ENCODE peak calls at places on chromosomes 2 and 18, in nine cellular contexts. One of them, this sample, is unnamed.
A peak's percentile ranks its signal among the peaks of the same experiment; 100 is the strongest.

GRCh38 chr2:149561309-149561926 is 26.2 kb downstream of the MMADHC start:
- DNase-seq in esophagus muscularis mucosa: no peak
- DNase-seq in AG04449: no peak
- DNase-seq in mucosa of descending colon: peak; percentile 80
- DNase-seq in Karpas-422: peak; percentile 77
- DNase-seq in CD8-positive, alpha-beta memory T cell: peak; percentile 6
- DNase-seq in GM23248: peak; percentile 42
- DNase-seq in fibroblast of pulmonary artery: peak; percentile 47
- DNase-seq in upper lobe of left lung: no peak
- DNase-seq in this sample: no peak

GRCh38 chr2:133561045-133561852 is 7.0 kb downstream of the NCKAP5 start:
- DNase-seq in GM23248: peak; percentile 87
- DNase-seq in upper lobe of left lung: no peak
- DNase-seq in CD8-positive, alpha-beta memory T cell: no peak
- DNase-seq in mucosa of descending colon: peak; percentile 57
- DNase-seq in fibroblast of pulmonary artery: peak; percentile 83
- DNase-seq in Karpas-422: peak; percentile 74
- DNase-seq in esophagus muscularis mucosa: no peak
- DNase-seq in AG04449: peak; percentile 57
- DNase-seq in this sample: no peak

GRCh38 chr2:63980794-63981193 is 38.4 kb downstream of the VPS54 start:
- DNase-seq in fibroblast of pulmonary artery: no peak
- DNase-seq in AG04449: no peak
- DNase-seq in GM23248: no peak
- DNase-seq in upper lobe of left lung: no peak
- DNase-seq in Karpas-422: no peak
- DNase-seq in CD8-positive, alpha-beta memory T cell: no peak
- DNase-seq in esophagus muscularis mucosa: no peak
- DNase-seq in mucosa of descending colon: no peak
- DNase-seq in this sample: no peak

GRCh38 chr2:113700186-113700841 is 56.1 kb downstream of the SLC35F5 start:
- DNase-seq in mucosa of descending colon: peak; percentile 31
- DNase-seq in fibroblast of pulmonary artery: peak; percentile 12
- DNase-seq in upper lobe of left lung: peak; percentile 47
- DNase-seq in esophagus muscularis mucosa: no peak
- DNase-seq in Karpas-422: peak; percentile 94
- DNase-seq in AG04449: no peak
- DNase-seq in GM23248: peak; percentile 81
- DNase-seq in CD8-positive, alpha-beta memory T cell: peak; percentile 12
- DNase-seq in this sample: no peak

GRCh38 chr2:196336715-196337617 is 165.6 kb upstream of the STK17B start:
- DNase-seq in esophagus muscularis mucosa: peak; percentile 53
- DNase-seq in Karpas-422: peak; percentile 68
- DNase-seq in mucosa of descending colon: peak; percentile 41
- DNase-seq in fibroblast of pulmonary artery: peak; percentile 66
- DNase-seq in GM23248: peak; percentile 74
- DNase-seq in upper lobe of left lung: no peak
- DNase-seq in CD8-positive, alpha-beta memory T cell: no peak
- DNase-seq in AG04449: no peak
- DNase-seq in this sample: no peak

GRCh38 chr2:58939388-58939787 is 698.3 kb upstream of the FANCL start:
- DNase-seq in mucosa of descending colon: no peak
- DNase-seq in fibroblast of pulmonary artery: peak; percentile 11
- DNase-seq in Karpas-422: no peak
- DNase-seq in upper lobe of left lung: no peak
- DNase-seq in CD8-positive, alpha-beta memory T cell: no peak
- DNase-seq in AG04449: peak; percentile 72
- DNase-seq in GM23248: peak; percentile 58
- DNase-seq in esophagus muscularis mucosa: no peak
- DNase-seq in this sample: peak; percentile 12

GRCh38 chr18:79581406-79581805 is 98.2 kb upstream of the CTDP1 start:
- DNase-seq in mucosa of descending colon: no peak
- DNase-seq in GM23248: no peak
- DNase-seq in Karpas-422: no peak
- DNase-seq in esophagus muscularis mucosa: no peak
- DNase-seq in fibroblast of pulmonary artery: no peak
- DNase-seq in upper lobe of left lung: no peak
- DNase-seq in AG04449: no peak
- DNase-seq in CD8-positive, alpha-beta memory T cell: no peak
- DNase-seq in this sample: no peak

GRCh38 chr2:214960677-214961076 is 151.2 kb upstream of the BARD1 start:
- DNase-seq in upper lobe of left lung: no peak
- DNase-seq in esophagus muscularis mucosa: no peak
- DNase-seq in fibroblast of pulmonary artery: peak; percentile 7
- DNase-seq in mucosa of descending colon: no peak
- DNase-seq in AG04449: no peak
- DNase-seq in GM23248: peak; percentile 40
- DNase-seq in CD8-positive, alpha-beta memory T cell: no peak
- DNase-seq in Karpas-422: peak; percentile 48
- DNase-seq in this sample: no peak

GRCh38 chr2:142938240-142938639 is 60.8 kb downstream of the KYNU start:
- DNase-seq in mucosa of descending colon: no peak
- DNase-seq in fibroblast of pulmonary artery: no peak
- DNase-seq in GM23248: no peak
- DNase-seq in CD8-positive, alpha-beta memory T cell: no peak
- DNase-seq in AG04449: no peak
- DNase-seq in esophagus muscularis mucosa: no peak
- DNase-seq in Karpas-422: no peak
- DNase-seq in upper lobe of left lung: no peak
- DNase-seq in this sample: no peak

GRCh38 chr18:71443726-71444480 is 1100.2 kb downstream of the CBLN2 start:
- DNase-seq in CD8-positive, alpha-beta memory T cell: no peak
- DNase-seq in fibroblast of pulmonary artery: peak; percentile 93
- DNase-seq in mucosa of descending colon: no peak
- DNase-seq in upper lobe of left lung: no peak
- DNase-seq in esophagus muscularis mucosa: no peak
- DNase-seq in Karpas-422: no peak
- DNase-seq in AG04449: no peak
- DNase-seq in GM23248: no peak
- DNase-seq in this sample: peak; percentile 43

GRCh38 chr2:99079226-99079625 is 62.3 kb upstream of the C2orf15 start:
- DNase-seq in Karpas-422: no peak
- DNase-seq in fibroblast of pulmonary artery: peak; percentile 7
- DNase-seq in mucosa of descending colon: no peak
- DNase-seq in esophagus muscularis mucosa: no peak
- DNase-seq in AG04449: no peak
- DNase-seq in GM23248: no peak
- DNase-seq in CD8-positive, alpha-beta memory T cell: no peak
- DNase-seq in upper lobe of left lung: no peak
- DNase-seq in this sample: no peak

GRCh38 chr2:38415761-38416291 is 38.8 kb upstream of the ATL2 start:
- DNase-seq in fibroblast of pulmonary artery: no peak
- DNase-seq in esophagus muscularis mucosa: no peak
- DNase-seq in GM23248: no peak
- DNase-seq in Karpas-422: peak; percentile 92
- DNase-seq in CD8-positive, alpha-beta memory T cell: no peak
- DNase-seq in mucosa of descending colon: no peak
- DNase-seq in upper lobe of left lung: no peak
- DNase-seq in AG04449: no peak
- DNase-seq in this sample: no peak

GRCh38 chr2:181971032-181971431 is 14.6 kb upstream of the PPP1R1C start:
- DNase-seq in fibroblast of pulmonary artery: no peak
- DNase-seq in mucosa of descending colon: no peak
- DNase-seq in Karpas-422: no peak
- DNase-seq in esophagus muscularis mucosa: no peak
- DNase-seq in GM23248: no peak
- DNase-seq in AG04449: no peak
- DNase-seq in CD8-positive, alpha-beta memory T cell: no peak
- DNase-seq in upper lobe of left lung: no peak
- DNase-seq in this sample: no peak

GRCh38 chr2:14756122-14756541 is 123.6 kb downstream of the LRATD1 start:
- DNase-seq in GM23248: peak; percentile 70
- DNase-seq in fibroblast of pulmonary artery: no peak
- DNase-seq in CD8-positive, alpha-beta memory T cell: no peak
- DNase-seq in Karpas-422: no peak
- DNase-seq in upper lobe of left lung: no peak
- DNase-seq in AG04449: no peak
- DNase-seq in mucosa of descending colon: no peak
- DNase-seq in esophagus muscularis mucosa: peak; percentile 62
- DNase-seq in this sample: no peak

GRCh38 chr18:67183398-67183797 is 333.1 kb downstream of the DSEL start:
- DNase-seq in esophagus muscularis mucosa: no peak
- DNase-seq in CD8-positive, alpha-beta memory T cell: no peak
- DNase-seq in fibroblast of pulmonary artery: no peak
- DNase-seq in AG04449: no peak
- DNase-seq in Karpas-422: no peak
- DNase-seq in mucosa of descending colon: no peak
- DNase-seq in upper lobe of left lung: no peak
- DNase-seq in GM23248: no peak
- DNase-seq in this sample: no peak

GRCh38 chr2:224611938-224612337 is 26.8 kb upstream of the CUL3 start:
- DNase-seq in fibroblast of pulmonary artery: no peak
- DNase-seq in mucosa of descending colon: no peak
- DNase-seq in CD8-positive, alpha-beta memory T cell: no peak
- DNase-seq in AG04449: no peak
- DNase-seq in upper lobe of left lung: no peak
- DNase-seq in GM23248: no peak
- DNase-seq in esophagus muscularis mucosa: no peak
- DNase-seq in Karpas-422: no peak
- DNase-seq in this sample: no peak

GRCh38 chr18:28767781-28768211 is 590.9 kb upstream of the CDH2 start:
- DNase-seq in mucosa of descending colon: no peak
- DNase-seq in GM23248: peak; percentile 82
- DNase-seq in fibroblast of pulmonary artery: peak; percentile 87
- DNase-seq in AG04449: peak; percentile 37
- DNase-seq in Karpas-422: no peak
- DNase-seq in CD8-positive, alpha-beta memory T cell: no peak
- DNase-seq in esophagus muscularis mucosa: no peak
- DNase-seq in upper lobe of left lung: no peak
- DNase-seq in this sample: peak; percentile 18

DNA sequence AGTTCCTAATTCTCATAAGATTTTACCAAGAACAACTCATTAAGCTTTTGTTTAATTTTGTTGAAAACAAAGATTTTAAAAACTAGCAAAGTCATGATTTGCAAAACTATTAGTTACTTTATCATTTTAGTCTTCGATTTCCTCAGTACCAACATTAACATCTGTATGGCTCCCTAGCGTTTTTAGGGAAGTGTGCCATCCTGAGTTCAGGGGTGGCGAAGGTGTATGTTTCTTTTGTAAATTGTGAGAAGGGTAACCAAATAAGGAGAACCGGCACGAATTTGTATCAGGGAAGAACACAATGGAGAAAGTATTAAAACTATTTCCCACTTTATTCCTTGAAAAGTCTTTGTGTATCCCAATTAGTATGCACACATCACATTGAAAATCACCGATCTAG is 419.9 kb downstream of the DSC3 start:
- DNase-seq in mucosa of descending colon: no peak
- DNase-seq in CD8-positive, alpha-beta memory T cell: no peak
- DNase-seq in Karpas-422: no peak
- DNase-seq in fibroblast of pulmonary artery: no peak
- DNase-seq in GM23248: no peak
- DNase-seq in esophagus muscularis mucosa: no peak
- DNase-seq in upper lobe of left lung: no peak
- DNase-seq in AG04449: no peak
- DNase-seq in this sample: no peak
- H3K4me3 ChIP-seq in mucosa of descending colon: no peak overlapping the region
- H3K4me3 ChIP-seq in CD8-positive, alpha-beta memory T cell: no peak overlapping the region
- H3K4me3 ChIP-seq in Karpas-422: no peak overlapping the region
- H3K4me3 ChIP-seq in fibroblast of pulmonary artery: no peak overlapping the region
- H3K4me3 ChIP-seq in GM23248: no peak overlapping the region
- H3K4me3 ChIP-seq in esophagus muscularis mucosa: no peak overlapping the region
- H3K4me3 ChIP-seq in upper lobe of left lung: no peak overlapping the region
- H3K4me3 ChIP-seq in AG04449: no peak overlapping the region
- H3K4me3 ChIP-seq in this sample: no peak overlapping the region

DNA sequence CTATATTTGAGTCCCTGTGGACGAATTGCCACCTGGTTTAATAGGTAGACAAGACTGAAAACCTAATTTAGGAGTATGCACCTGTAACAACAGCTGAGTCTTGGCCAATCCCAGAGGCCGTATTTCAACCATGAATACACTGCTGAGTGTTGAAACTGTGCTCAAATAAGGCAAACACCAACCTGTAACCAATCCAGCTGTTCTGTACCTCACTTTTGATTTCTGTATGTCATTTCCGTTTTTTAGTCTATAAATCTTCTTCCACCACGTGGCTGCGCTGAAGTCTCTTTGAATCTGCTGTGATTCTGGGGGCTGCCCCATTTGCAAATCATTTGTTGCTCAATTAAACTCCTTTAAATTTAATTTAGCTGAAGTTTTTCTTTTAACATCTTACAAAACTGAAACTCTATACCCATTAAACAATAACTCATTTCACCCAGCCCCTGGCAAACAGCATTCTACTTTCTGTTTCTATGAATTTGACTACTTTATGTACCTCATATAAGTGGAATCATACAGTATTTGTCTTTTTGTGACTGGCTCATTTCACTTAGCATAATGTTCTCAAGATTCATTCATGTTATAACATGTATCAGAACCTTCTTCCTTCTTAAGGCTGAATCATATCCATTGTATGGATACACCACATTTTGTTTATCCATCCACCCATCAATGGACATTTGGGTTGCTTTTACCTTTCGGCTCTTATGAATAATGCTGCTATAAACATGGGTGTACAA is 7.5 kb upstream of the YPEL5 start:
- DNase-seq in CD8-positive, alpha-beta memory T cell: no peak
- DNase-seq in AG04449: no peak
- DNase-seq in GM23248: no peak
- DNase-seq in mucosa of descending colon: no peak
- DNase-seq in esophagus muscularis mucosa: no peak
- DNase-seq in upper lobe of left lung: no peak
- DNase-seq in fibroblast of pulmonary artery: no peak
- DNase-seq in Karpas-422: no peak
- DNase-seq in this sample: no peak
- H3K4me3 ChIP-seq in CD8-positive, alpha-beta memory T cell: no peak overlapping the region
- H3K4me3 ChIP-seq in AG04449: no peak overlapping the region
- H3K4me3 ChIP-seq in GM23248: no peak overlapping the region
- H3K4me3 ChIP-seq in mucosa of descending colon: no peak overlapping the region
- H3K4me3 ChIP-seq in esophagus muscularis mucosa: no peak overlapping the region
- H3K4me3 ChIP-seq in upper lobe of left lung: no peak overlapping the region
- H3K4me3 ChIP-seq in fibroblast of pulmonary artery: no peak overlapping the region
- H3K4me3 ChIP-seq in Karpas-422: no peak overlapping the region
- H3K4me3 ChIP-seq in this sample: no peak overlapping the region

GRCh38 chr2:108940156-108940555 is 48.9 kb downstream of the EDAR start:
- DNase-seq in CD8-positive, alpha-beta memory T cell: no peak
- DNase-seq in fibroblast of pulmonary artery: no peak
- DNase-seq in Karpas-422: no peak
- DNase-seq in GM23248: no peak
- DNase-seq in esophagus muscularis mucosa: no peak
- DNase-seq in upper lobe of left lung: no peak
- DNase-seq in AG04449: no peak
- DNase-seq in mucosa of descending colon: no peak
- DNase-seq in this sample: no peak
- H3K4me3 ChIP-seq in CD8-positive, alpha-beta memory T cell: no peak overlapping the region
- H3K4me3 ChIP-seq in fibroblast of pulmonary artery: no peak overlapping the region
- H3K4me3 ChIP-seq in Karpas-422: no peak overlapping the region
- H3K4me3 ChIP-seq in GM23248: no peak overlapping the region
- H3K4me3 ChIP-seq in esophagus muscularis mucosa: no peak overlapping the region
- H3K4me3 ChIP-seq in upper lobe of left lung: no peak overlapping the region
- H3K4me3 ChIP-seq in AG04449: no peak overlapping the region
- H3K4me3 ChIP-seq in mucosa of descending colon: no peak overlapping the region
- H3K4me3 ChIP-seq in this sample: no peak overlapping the region

DNA sequence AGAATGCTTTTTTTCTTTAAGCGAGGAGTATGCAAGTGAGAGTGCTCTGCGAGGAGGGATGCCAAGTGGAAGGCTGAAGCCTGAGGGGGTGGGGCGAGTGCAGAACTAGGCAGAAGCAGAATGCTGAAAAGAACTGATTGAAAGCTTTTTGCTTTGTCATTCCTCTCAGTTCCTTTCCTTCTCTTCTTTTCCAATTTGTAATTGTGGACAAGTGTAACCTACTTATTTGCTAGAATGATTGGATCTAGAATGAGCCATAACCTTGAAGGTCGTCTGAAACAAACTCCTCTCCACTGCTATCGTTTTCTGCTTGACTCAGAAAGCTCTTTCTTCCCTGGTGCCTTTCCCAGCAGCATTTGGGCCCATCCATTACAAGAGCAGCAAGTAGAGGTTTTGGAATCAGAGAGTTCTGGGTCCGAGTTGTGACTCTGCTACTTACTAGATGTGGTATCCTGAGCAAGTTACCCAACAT is 115.3 kb downstream of the METTL8 start:
- DNase-seq in mucosa of descending colon: peak; percentile 12
- DNase-seq in CD8-positive, alpha-beta memory T cell: no peak
- DNase-seq in Karpas-422: peak; percentile 72
- DNase-seq in upper lobe of left lung: no peak
- DNase-seq in AG04449: no peak
- DNase-seq in fibroblast of pulmonary artery: peak; percentile 27
- DNase-seq in esophagus muscularis mucosa: no peak
- DNase-seq in GM23248: peak; percentile 19
- DNase-seq in this sample: no peak
- H3K4me3 ChIP-seq in mucosa of descending colon: no peak overlapping the region
- H3K4me3 ChIP-seq in CD8-positive, alpha-beta memory T cell: peak overlapping the region; percentile 44
- H3K4me3 ChIP-seq in Karpas-422: peak overlapping the region; percentile 46
- H3K4me3 ChIP-seq in upper lobe of left lung: no peak overlapping the region
- H3K4me3 ChIP-seq in AG04449: no peak overlapping the region
- H3K4me3 ChIP-seq in fibroblast of pulmonary artery: no peak overlapping the region
- H3K4me3 ChIP-seq in esophagus muscularis mucosa: no peak overlapping the region
- H3K4me3 ChIP-seq in GM23248: no peak overlapping the region
- H3K4me3 ChIP-seq in this sample: no peak overlapping the region

This sample was measured in kidney epithelial cell.